ENCODE peak calls at places on chromosome 18, in four cellular contexts. One of them, this sample, is unnamed. For H3K4me1, the result is how much of the 10 kb centered on the place peaks cover.

GRCh38 chr18:45978084-45978483 is 11.0 kb upstream of the EPG5 start:
- DNase-seq in NT2/D1: peak
- DNase-seq in tibial artery: no peak
- DNase-seq in HCT116: no peak
- DNase-seq in this sample: peak

GRCh38 chr18:21914739-21915319 is 174.2 kb downstream of the MIB1 start:
- DNase-seq in NT2/D1: peak
- DNase-seq in HCT116: peak
- DNase-seq in tibial artery: no peak
- DNase-seq in this sample: peak

GRCh38 chr18:65968605-65969004 is 217.8 kb downstream of the CDH7 start:
- DNase-seq in NT2/D1: no peak
- DNase-seq in HCT116: no peak
- DNase-seq in tibial artery: no peak
- DNase-seq in this sample: peak

GRCh38 chr18:3615374-3615773 is 165.4 kb downstream of the TGIF1 start:
- DNase-seq in tibial artery: no peak
- DNase-seq in NT2/D1: no peak
- DNase-seq in HCT116: no peak
- DNase-seq in this sample: no peak

GRCh38 chr18:10971717-10972116 is 177.7 kb downstream of the PIEZO2 start:
- DNase-seq in tibial artery: no peak
- DNase-seq in NT2/D1: no peak
- DNase-seq in HCT116: no peak
- DNase-seq in this sample: no peak

GRCh38 chr18:67386028-67386427 is 130.5 kb downstream of the DSEL start:
- DNase-seq in HCT116: no peak
- DNase-seq in tibial artery: no peak
- DNase-seq in NT2/D1: no peak
- DNase-seq in this sample: no peak

GRCh38 chr18:79914614-79915160 is 36.8 kb downstream of the SLC66A2 start:
- DNase-seq in HCT116: no peak
- DNase-seq in NT2/D1: no peak
- DNase-seq in tibial artery: no peak
- DNase-seq in this sample: no peak

GRCh38 chr18:46293699-46294300 is 189.6 kb downstream of the HAUS1 start:
- DNase-seq in HCT116: no peak
- DNase-seq in tibial artery: no peak
- DNase-seq in NT2/D1: no peak
- DNase-seq in this sample: no peak

GRCh38 chr18:80228051-80228848 is 19.1 kb downstream of the PARD6G start:
- DNase-seq in tibial artery: no peak
- DNase-seq in NT2/D1: no peak
- DNase-seq in HCT116: no peak
- DNase-seq in this sample: no peak

GRCh38 chr18:43571078-43571689 is 293.9 kb upstream of the SYT4 start:
- DNase-seq in HCT116: no peak
- DNase-seq in NT2/D1: peak
- DNase-seq in tibial artery: no peak
- DNase-seq in this sample: peak

GRCh38 chr18:3455938-3456685 is 6.1 kb downstream of the TGIF1 start:
- DNase-seq in tibial artery: no peak
- DNase-seq in HCT116: no peak
- DNase-seq in NT2/D1: no peak
- DNase-seq in this sample: no peak

GRCh38 chr18:26440644-26441043 is 107.7 kb downstream of the KCTD1 start:
- DNase-seq in HCT116: no peak
- DNase-seq in tibial artery: no peak
- DNase-seq in NT2/D1: no peak
- DNase-seq in this sample: no peak

GRCh38 chr18:14945984-14946383 is 198.0 kb downstream of the ANKRD30B start:
- DNase-seq in HCT116: no peak
- DNase-seq in NT2/D1: no peak
- DNase-seq in tibial artery: no peak
- DNase-seq in this sample: no peak

GRCh38 chr18:61980355-61980754 is 87.5 kb upstream of the RNF152 start:
- DNase-seq in tibial artery: no peak
- DNase-seq in NT2/D1: no peak
- DNase-seq in HCT116: no peak
- DNase-seq in this sample: no peak

GRCh38 chr18:36448384-36449290 is 151.1 kb downstream of the FHOD3 start:
- DNase-seq in tibial artery: no peak
- DNase-seq in NT2/D1: no peak
- DNase-seq in HCT116: no peak
- DNase-seq in this sample: peak

GRCh38 chr18:79361766-79362522 is 33.8 kb upstream of the NFATC1 start:
- DNase-seq in NT2/D1: no peak
- DNase-seq in tibial artery: no peak
- DNase-seq in HCT116: peak
- DNase-seq in this sample: no peak

GRCh38 chr18:28063181-28063790 is 113.6 kb downstream of the CDH2 start:
- DNase-seq in NT2/D1: no peak
- DNase-seq in tibial artery: no peak
- DNase-seq in HCT116: no peak
- DNase-seq in this sample: peak

GRCh38 chr18:28062446-28062845 is 114.5 kb downstream of the CDH2 start:
- DNase-seq in HCT116: no peak
- DNase-seq in tibial artery: no peak
- DNase-seq in NT2/D1: no peak
- DNase-seq in this sample: no peak

GRCh38 chr18:28065031-28065792 is 111.7 kb downstream of the CDH2 start:
- DNase-seq in HCT116: no peak
- DNase-seq in tibial artery: no peak
- DNase-seq in NT2/D1: no peak
- DNase-seq in this sample: peak

GRCh38 chr18:28065793-28066186 is 111.1 kb downstream of the CDH2 start:
- DNase-seq in HCT116: no peak
- DNase-seq in NT2/D1: no peak
- DNase-seq in tibial artery: no peak
- DNase-seq in this sample: peak

GRCh38 chr18:28059861-28060260 is 117.1 kb downstream of the CDH2 start:
- DNase-seq in NT2/D1: no peak
- DNase-seq in HCT116: no peak
- DNase-seq in tibial artery: no peak
- DNase-seq in this sample: no peak
- H3K4me1 ChIP-seq in NT2/D1: under half
- H3K4me1 ChIP-seq in HCT116: under half
- H3K4me1 ChIP-seq in tibial artery: under half
- H3K4me1 ChIP-seq in this sample: under half

GRCh38 chr18:48543228-48543627 is 4.4 kb downstream of the CTIF start:
- DNase-seq in NT2/D1: no peak
- DNase-seq in HCT116: no peak
- DNase-seq in tibial artery: no peak
- DNase-seq in this sample: no peak

GRCh38 chr18:48544116-48544515 is 5.3 kb downstream of the CTIF start:
- DNase-seq in HCT116: no peak
- DNase-seq in NT2/D1: no peak
- DNase-seq in tibial artery: no peak
- DNase-seq in this sample: no peak

GRCh38 chr18:48546411-48546810 is 7.6 kb downstream of the CTIF start:
- DNase-seq in HCT116: no peak
- DNase-seq in NT2/D1: no peak
- DNase-seq in tibial artery: peak
- DNase-seq in this sample: no peak

GRCh38 chr18:48545690-48546365 is 7.0 kb downstream of the CTIF start:
- DNase-seq in HCT116: no peak
- DNase-seq in tibial artery: peak
- DNase-seq in NT2/D1: no peak
- DNase-seq in this sample: peak

GRCh38 chr18:48544661-48545415 is 6.0 kb downstream of the CTIF start:
- DNase-seq in NT2/D1: no peak
- DNase-seq in HCT116: no peak
- DNase-seq in tibial artery: no peak
- DNase-seq in this sample: no peak
- H3K4me1 ChIP-seq in NT2/D1: under half
- H3K4me1 ChIP-seq in HCT116: under half
- H3K4me1 ChIP-seq in tibial artery: half or more
- H3K4me1 ChIP-seq in this sample: under half

DNA sequence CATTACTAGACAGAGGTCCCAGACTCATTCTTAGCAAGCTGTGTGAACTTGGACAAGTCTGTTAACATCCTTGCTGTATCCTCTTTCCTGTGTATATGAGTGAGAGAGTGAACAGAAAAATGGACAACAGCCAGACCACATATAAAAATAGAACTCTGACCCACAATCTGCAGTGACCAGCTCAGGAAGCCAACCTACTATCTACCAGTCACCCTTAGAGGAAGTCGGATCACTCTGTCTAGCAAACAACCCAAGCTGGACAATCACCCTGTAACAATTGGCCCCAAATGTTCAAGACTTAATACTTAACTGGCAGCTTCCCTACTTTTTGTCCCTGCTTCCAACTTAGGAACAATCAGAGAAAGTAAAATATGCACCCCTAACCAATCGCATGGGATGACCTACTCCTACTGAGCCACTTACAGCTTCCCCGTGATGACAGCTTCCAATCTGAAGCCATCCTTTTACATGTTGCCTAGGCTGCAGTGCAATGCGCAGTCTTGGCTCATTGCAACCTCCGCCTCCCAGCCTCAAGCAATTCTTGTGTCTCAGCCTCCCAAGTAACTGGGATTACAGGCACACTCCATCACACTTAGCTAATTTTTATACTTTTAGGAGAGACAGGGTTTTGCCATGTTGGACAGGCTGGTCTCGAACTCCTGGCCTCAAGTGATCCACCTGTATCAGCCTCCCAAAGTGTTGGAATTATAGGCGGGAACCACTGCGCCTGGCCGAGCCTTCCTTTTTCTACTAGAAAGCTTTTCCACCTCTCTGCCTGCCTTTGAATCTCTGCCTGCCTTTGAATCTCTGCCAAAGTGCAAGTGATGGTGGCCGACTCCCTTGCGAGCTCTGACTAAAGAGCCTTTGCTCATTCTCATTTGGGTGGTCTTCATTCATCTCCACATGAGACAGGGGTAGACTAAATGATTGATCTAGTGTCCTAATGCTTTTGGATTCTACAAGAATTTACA is 158.3 kb upstream of the NDUFV2 start:
- DNase-seq in HCT116: no peak
- DNase-seq in tibial artery: no peak
- DNase-seq in NT2/D1: no peak
- DNase-seq in this sample: no peak
- H3K4me1 ChIP-seq in HCT116: under half
- H3K4me1 ChIP-seq in tibial artery: under half
- H3K4me1 ChIP-seq in NT2/D1: under half
- H3K4me1 ChIP-seq in this sample: under half

GRCh38 chr18:57436193-57436964 is 1.2 kb downstream of the ONECUT2 start:
- DNase-seq in tibial artery: no peak
- DNase-seq in NT2/D1: no peak
- DNase-seq in HCT116: no peak
- DNase-seq in this sample: no peak

GRCh38 chr18:57434177-57434535 is 1.0 kb upstream of the ONECUT2 start:
- DNase-seq in HCT116: no peak
- DNase-seq in tibial artery: no peak
- DNase-seq in NT2/D1: no peak
- DNase-seq in this sample: peak

GRCh38 chr18:57435851-57436192 is 648 bp downstream of the ONECUT2 start:
- DNase-seq in HCT116: no peak
- DNase-seq in tibial artery: no peak
- DNase-seq in NT2/D1: no peak
- DNase-seq in this sample: no peak

GRCh38 chr18:57433492-57434176 is 1.5 kb upstream of the ONECUT2 start:
- DNase-seq in HCT116: no peak
- DNase-seq in NT2/D1: no peak
- DNase-seq in tibial artery: no peak
- DNase-seq in this sample: no peak

DNA sequence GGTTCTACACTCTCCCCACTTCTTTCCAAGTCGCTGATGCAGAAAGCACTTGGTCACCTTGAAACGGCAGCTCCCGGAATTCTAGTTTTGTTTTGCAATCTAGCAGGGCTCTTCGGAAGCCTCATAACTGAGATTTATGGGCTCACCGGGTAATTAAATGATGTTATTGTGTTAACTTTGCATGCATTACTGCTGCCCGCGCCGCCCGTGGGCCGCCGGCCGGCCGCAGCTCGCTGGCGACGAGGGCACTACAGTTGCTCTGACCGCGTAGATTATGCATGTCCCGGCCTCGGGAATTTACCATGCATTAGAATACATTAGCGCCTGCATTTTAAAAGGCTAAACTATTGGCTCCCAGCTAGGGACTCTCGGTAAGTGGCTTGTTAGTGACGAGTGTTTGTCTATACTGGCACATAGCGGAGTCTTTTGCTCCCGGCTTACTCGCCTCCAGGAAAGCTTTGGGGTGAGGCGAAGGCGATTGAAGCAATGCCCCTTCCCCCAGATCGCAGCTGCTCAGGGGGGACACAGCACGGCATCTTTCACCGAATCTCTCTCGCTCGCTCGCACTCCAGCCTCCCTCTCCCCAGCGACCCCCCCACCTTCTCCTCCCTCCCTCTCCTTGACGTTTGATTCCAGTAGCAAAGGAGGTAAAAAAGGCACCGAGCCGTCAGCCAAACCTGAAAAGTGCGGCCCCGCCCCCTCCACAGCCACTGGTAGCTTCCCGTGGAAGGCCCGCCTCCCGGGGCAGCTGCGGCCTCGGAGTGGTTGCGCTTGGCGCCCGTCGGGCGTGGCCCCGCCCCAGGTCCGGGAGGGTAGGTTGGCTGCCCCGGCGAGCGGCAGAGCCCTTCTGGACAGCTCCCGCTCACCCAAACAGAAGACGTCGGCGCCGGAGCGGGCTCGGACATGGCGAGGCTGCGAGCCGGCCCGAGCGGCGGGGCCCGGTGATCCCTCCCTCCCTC is at the start of gene ONECUT2:
- DNase-seq in tibial artery: peak
- DNase-seq in NT2/D1: peak
- DNase-seq in HCT116: peak
- DNase-seq in this sample: peak
- H3K4me1 ChIP-seq in tibial artery: half or more
- H3K4me1 ChIP-seq in NT2/D1: under half
- H3K4me1 ChIP-seq in HCT116: under half
- H3K4me1 ChIP-seq in this sample: under half